ENCODE peak calls at places on chromosomes 11 and 22, in four cellular contexts. One of them, this sample, is unnamed.

GRCh38 chr11:111770581-111771134 is 4.5 kb upstream of the PPP2R1B start:
- DNase-seq in fibroblast of pulmonary artery: no peak
- DNase-seq in left ventricle myocardium inferior: no peak
- DNase-seq in endodermal cell: peak
- DNase-seq in this sample: no peak

GRCh38 chr11:114284021-114284420 is 12.2 kb upstream of the NNMT start:
- DNase-seq in fibroblast of pulmonary artery: no peak
- DNase-seq in left ventricle myocardium inferior: no peak
- DNase-seq in endodermal cell: no peak
- DNase-seq in this sample: no peak

GRCh38 chr11:27158763-27159679 is 118.4 kb downstream of the BBOX1 start:
- DNase-seq in fibroblast of pulmonary artery: peak
- DNase-seq in left ventricle myocardium inferior: no peak
- DNase-seq in endodermal cell: peak
- DNase-seq in this sample: peak

GRCh38 chr22:42279425-42280020 is 9.1 kb upstream of the TCF20 start:
- DNase-seq in endodermal cell: no peak
- DNase-seq in fibroblast of pulmonary artery: no peak
- DNase-seq in left ventricle myocardium inferior: peak
- DNase-seq in this sample: no peak

GRCh38 chr22:41619979-41620645 is 731 bp downstream of the DESI1 start:
- DNase-seq in fibroblast of pulmonary artery: no peak
- DNase-seq in endodermal cell: peak
- DNase-seq in left ventricle myocardium inferior: peak
- DNase-seq in this sample: peak

GRCh38 chr22:21961886-21962654 is 9.4 kb upstream of the PPM1F start:
- DNase-seq in fibroblast of pulmonary artery: no peak
- DNase-seq in endodermal cell: peak
- DNase-seq in left ventricle myocardium inferior: no peak
- DNase-seq in this sample: no peak

GRCh38 chr22:18110194-18110943 is at the start of gene TUBA8:
- DNase-seq in fibroblast of pulmonary artery: peak
- DNase-seq in left ventricle myocardium inferior: peak
- DNase-seq in endodermal cell: peak
- DNase-seq in this sample: no peak

GRCh38 chr11:72091292-72091691 is 10.6 kb downstream of the LRRC51 start:
- DNase-seq in left ventricle myocardium inferior: peak
- DNase-seq in endodermal cell: peak
- DNase-seq in fibroblast of pulmonary artery: peak
- DNase-seq in this sample: peak

GRCh38 chr22:36432592-36433317 is 45.0 kb upstream of the MYH9 start:
- DNase-seq in fibroblast of pulmonary artery: peak
- DNase-seq in endodermal cell: peak
- DNase-seq in left ventricle myocardium inferior: no peak
- DNase-seq in this sample: no peak

GRCh38 chr22:30640839-30641430 is 5.4 kb downstream of the SLC35E4 start:
- DNase-seq in fibroblast of pulmonary artery: no peak
- DNase-seq in left ventricle myocardium inferior: no peak
- DNase-seq in endodermal cell: no peak
- DNase-seq in this sample: no peak

GRCh38 chr22:24583221-24583971 is 9.5 kb downstream of the LRRC75B start:
- DNase-seq in endodermal cell: peak
- DNase-seq in fibroblast of pulmonary artery: peak
- DNase-seq in left ventricle myocardium inferior: no peak
- DNase-seq in this sample: no peak

GRCh38 chr11:795638-796564 is 2.2 kb downstream of the SLC25A22 start:
- DNase-seq in fibroblast of pulmonary artery: peak
- DNase-seq in left ventricle myocardium inferior: peak
- DNase-seq in endodermal cell: peak
- DNase-seq in this sample: peak

DNA sequence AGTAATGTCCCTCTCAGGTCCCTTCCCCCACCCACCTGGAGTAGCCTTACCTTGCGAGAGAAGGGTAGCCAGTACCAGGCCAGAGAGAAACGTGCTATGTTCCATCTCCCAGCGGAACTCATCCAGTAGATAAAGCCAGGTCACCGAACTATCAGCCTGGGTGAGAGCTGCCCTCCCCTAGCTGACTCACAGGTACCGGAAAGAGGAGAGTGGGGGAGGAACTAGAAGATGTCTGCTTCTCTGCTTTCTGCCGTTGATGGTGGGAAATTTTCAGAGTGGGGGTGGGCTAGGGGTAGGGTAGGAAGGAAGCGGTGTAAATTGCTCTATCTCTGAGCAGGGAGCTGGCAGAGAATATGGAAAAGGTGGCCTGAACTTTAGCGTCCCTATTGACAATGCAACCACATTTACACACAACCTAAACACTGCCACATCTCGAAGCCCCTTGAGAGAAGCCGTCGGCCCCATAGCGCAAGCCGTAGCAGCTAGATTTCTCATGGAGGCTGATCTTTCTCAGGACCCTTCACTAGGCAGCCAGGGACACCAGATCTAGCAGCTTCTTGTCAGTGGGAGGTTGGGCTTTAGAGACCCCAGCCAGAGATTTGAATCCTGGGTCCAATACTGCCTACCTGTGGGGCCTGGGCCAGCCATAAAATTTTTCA is at the start of gene CD3D:
- DNase-seq in fibroblast of pulmonary artery: no peak
- DNase-seq in left ventricle myocardium inferior: no peak
- DNase-seq in endodermal cell: peak
- DNase-seq in this sample: peak
- H3K4me3 ChIP-seq in fibroblast of pulmonary artery: no peak
- H3K4me3 ChIP-seq in left ventricle myocardium inferior: no peak
- H3K4me3 ChIP-seq in endodermal cell: no peak
- H3K4me3 ChIP-seq in this sample: peak

GRCh38 chr11:59102259-59102765 is 4.7 kb upstream of the FAM111B start:
- DNase-seq in endodermal cell: peak
- DNase-seq in left ventricle myocardium inferior: peak
- DNase-seq in fibroblast of pulmonary artery: peak
- DNase-seq in this sample: no peak
- H3K4me3 ChIP-seq in endodermal cell: no peak
- H3K4me3 ChIP-seq in left ventricle myocardium inferior: peak
- H3K4me3 ChIP-seq in fibroblast of pulmonary artery: peak
- H3K4me3 ChIP-seq in this sample: no peak

GRCh38 chr11:103964390-103964789 is 72.0 kb upstream of the DDI1 start:
- DNase-seq in endodermal cell: no peak
- DNase-seq in left ventricle myocardium inferior: no peak
- DNase-seq in fibroblast of pulmonary artery: no peak
- DNase-seq in this sample: no peak

GRCh38 chr11:103958475-103959215 is 77.8 kb upstream of the DDI1 start:
- DNase-seq in endodermal cell: no peak
- DNase-seq in left ventricle myocardium inferior: no peak
- DNase-seq in fibroblast of pulmonary artery: no peak
- DNase-seq in this sample: no peak

GRCh38 chr11:103961010-103961409 is 75.4 kb upstream of the DDI1 start:
- DNase-seq in endodermal cell: no peak
- DNase-seq in left ventricle myocardium inferior: no peak
- DNase-seq in fibroblast of pulmonary artery: peak
- DNase-seq in this sample: no peak

GRCh38 chr11:103953797-103954495 is 82.5 kb upstream of the DDI1 start:
- DNase-seq in endodermal cell: no peak
- DNase-seq in fibroblast of pulmonary artery: no peak
- DNase-seq in left ventricle myocardium inferior: no peak
- DNase-seq in this sample: no peak

DNA sequence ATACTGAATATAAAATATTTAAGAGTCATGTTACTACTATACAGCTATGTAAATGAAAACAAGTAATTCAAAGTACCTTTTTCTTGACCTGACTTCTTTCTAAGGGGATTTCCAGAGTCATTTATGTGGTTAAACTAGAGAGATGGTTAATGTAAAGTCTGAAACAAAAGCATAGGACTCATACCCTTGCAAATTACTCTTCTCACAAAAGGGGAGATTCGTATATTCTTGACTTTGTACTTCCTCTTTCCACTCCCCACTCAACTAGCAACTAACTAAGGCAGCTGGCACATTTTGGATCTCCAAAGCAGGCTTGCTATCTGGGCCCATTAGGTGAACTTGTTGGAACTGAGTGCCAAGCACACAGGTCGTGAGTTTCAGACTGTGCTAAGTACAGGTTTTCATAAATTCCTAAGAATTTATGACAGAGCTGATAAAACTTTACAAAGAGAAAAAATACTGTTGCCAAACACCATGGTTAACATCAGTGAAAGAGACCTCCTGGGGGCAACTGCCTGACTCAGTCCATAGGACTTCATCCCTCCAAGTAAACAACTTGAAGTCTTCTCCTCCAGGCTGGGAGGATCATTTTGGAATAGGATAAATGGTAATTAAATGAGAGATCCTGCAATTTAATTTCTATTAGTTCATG is 77.0 kb upstream of the DDI1 start:
- DNase-seq in endodermal cell: no peak
- DNase-seq in left ventricle myocardium inferior: no peak
- DNase-seq in fibroblast of pulmonary artery: peak
- DNase-seq in this sample: no peak
- H3K4me3 ChIP-seq in endodermal cell: no peak
- H3K4me3 ChIP-seq in left ventricle myocardium inferior: no peak
- H3K4me3 ChIP-seq in fibroblast of pulmonary artery: no peak
- H3K4me3 ChIP-seq in this sample: no peak

DNA sequence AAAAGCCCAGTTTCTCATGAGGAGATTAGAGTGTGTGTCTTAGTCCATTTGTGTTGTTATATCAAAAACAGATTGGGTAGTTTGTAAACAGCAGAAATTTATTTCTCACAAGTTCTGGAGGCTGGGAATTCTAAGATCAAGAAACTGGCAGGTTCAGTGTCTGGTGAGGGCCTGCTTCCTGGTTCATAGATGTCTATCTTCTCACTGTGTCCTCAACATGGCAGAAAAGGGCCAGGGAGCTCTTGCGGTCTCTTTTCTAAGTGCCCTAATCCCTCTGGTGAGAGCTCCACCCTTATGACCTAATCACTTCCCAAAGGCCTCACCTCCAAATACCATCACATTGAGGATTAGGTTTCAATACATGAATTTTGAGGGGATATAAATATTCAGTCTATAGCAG is 25.5 kb upstream of the AMOTL1 start:
- DNase-seq in left ventricle myocardium inferior: no peak
- DNase-seq in endodermal cell: no peak
- DNase-seq in fibroblast of pulmonary artery: no peak
- DNase-seq in this sample: no peak
- H3K4me3 ChIP-seq in left ventricle myocardium inferior: no peak
- H3K4me3 ChIP-seq in endodermal cell: peak
- H3K4me3 ChIP-seq in fibroblast of pulmonary artery: no peak
- H3K4me3 ChIP-seq in this sample: no peak

GRCh38 chr11:7671807-7672206 is 1.5 kb downstream of the CYB5R2 start:
- DNase-seq in fibroblast of pulmonary artery: no peak
- DNase-seq in left ventricle myocardium inferior: no peak
- DNase-seq in endodermal cell: no peak
- DNase-seq in this sample: no peak

GRCh38 chr11:7673724-7674434 is 579 bp upstream of the CYB5R2 start:
- DNase-seq in left ventricle myocardium inferior: no peak
- DNase-seq in endodermal cell: peak
- DNase-seq in fibroblast of pulmonary artery: no peak
- DNase-seq in this sample: no peak

GRCh38 chr11:7672960-7673723 is at the start of gene CYB5R2:
- DNase-seq in endodermal cell: peak
- DNase-seq in fibroblast of pulmonary artery: peak
- DNase-seq in left ventricle myocardium inferior: peak
- DNase-seq in this sample: no peak

GRCh38 chr11:7671347-7671746 is 2.0 kb downstream of the CYB5R2 start:
- DNase-seq in endodermal cell: no peak
- DNase-seq in left ventricle myocardium inferior: no peak
- DNase-seq in fibroblast of pulmonary artery: no peak
- DNase-seq in this sample: no peak

GRCh38 chr11:7672276-7672959 is 882 bp downstream of the CYB5R2 start:
- DNase-seq in endodermal cell: no peak
- DNase-seq in left ventricle myocardium inferior: no peak
- DNase-seq in fibroblast of pulmonary artery: no peak
- DNase-seq in this sample: no peak
- H3K4me3 ChIP-seq in endodermal cell: no peak
- H3K4me3 ChIP-seq in left ventricle myocardium inferior: peak
- H3K4me3 ChIP-seq in fibroblast of pulmonary artery: no peak
- H3K4me3 ChIP-seq in this sample: no peak